ENCODE peak calls at places on chromosomes 6 and 20, in five cellular contexts. K is tibial artery, C is activated B cell treated with CpG ODN at 0.5 μM for 24 hours, Y is progenitor cell of endocrine pancreas, S is astrocyte of the spinal cord. H is an unnamed sample.

GRCh38 chr20:36833275-36834020 is 42.5 kb upstream of the TLDC2 start:
- DNase-seq in K (no peak), C (no peak), Y (no peak), S (no peak), H (no peak)

GRCh38 chr6:164107297-164107995 is 692.9 kb downstream of the QKI start:
- DNase-seq in K (no peak), C (no peak), Y (no peak), S (peak), H (no peak)

GRCh38 chr20:25195962-25196700 is 619 bp downstream of the ENTPD6 start:
- DNase-seq in K (no peak), C (no peak), Y (peak), S (no peak), H (no peak)

GRCh38 chr20:46018611-46019010 is 9.9 kb downstream of the MMP9 start:
- DNase-seq in K (no peak), C (no peak), Y (no peak), S (no peak), H (no peak)

GRCh38 chr6:110890288-110890687 is 15.7 kb downstream of the AMD1 start:
- DNase-seq in K (no peak), C (no peak), Y (no peak), S (no peak), H (no peak)

GRCh38 chr6:33837971-33838665 is 34.3 kb upstream of the MLN start:
- DNase-seq in K (no peak), C (no peak), Y (no peak), S (peak), H (no peak)

GRCh38 chr6:149614352-149614751 is 34.2 kb downstream of the KATNA1 start:
- DNase-seq in K (no peak), C (no peak), Y (no peak), S (peak), H (no peak)

GRCh38 chr20:26209171-26209941 is 512.7 kb upstream of the ZNF337 start:
- DNase-seq in K (peak), C (no peak), Y (no peak), S (no peak), H (peak)

GRCh38 chr6:131061041-131061770 is 1.8 kb downstream of the EPB41L2 start:
- DNase-seq in K (no peak), C (no peak), Y (no peak), S (peak), H (no peak)

GRCh38 chr6:10837009-10837691 is 1.2 kb downstream of the MAK start:
- DNase-seq in K (no peak), C (peak), Y (peak), S (peak), H (peak)

GRCh38 chr6:108348655-108349349 is 53.9 kb downstream of the AFG1L start:
- DNase-seq in K (no peak), C (no peak), Y (no peak), S (no peak), H (no peak)

GRCh38 chr6:722077-722524 is 29.2 kb upstream of the EXOC2 start:
- DNase-seq in K (peak), C (peak), Y (peak), S (peak), H (peak)

GRCh38 chr6:718345-718744 is 25.4 kb upstream of the EXOC2 start:
- DNase-seq in K (no peak), C (no peak), Y (no peak), S (no peak), H (no peak)

GRCh38 chr6:727796-728195 is 34.9 kb upstream of the EXOC2 start:
- DNase-seq in K (no peak), C (no peak), Y (no peak), S (no peak), H (no peak)

GRCh38 chr6:723540-723939 is 30.6 kb upstream of the EXOC2 start:
- DNase-seq in K (no peak), C (no peak), Y (no peak), S (no peak), H (no peak)

GRCh38 chr6:722608-723007 is 29.7 kb upstream of the EXOC2 start:
- DNase-seq in K (no peak), C (no peak), Y (no peak), S (peak), H (no peak)
- TF ChIP-seq CTCF in K (no peak), C (no peak), Y (no peak), S (peak), H (no peak)

DNA sequence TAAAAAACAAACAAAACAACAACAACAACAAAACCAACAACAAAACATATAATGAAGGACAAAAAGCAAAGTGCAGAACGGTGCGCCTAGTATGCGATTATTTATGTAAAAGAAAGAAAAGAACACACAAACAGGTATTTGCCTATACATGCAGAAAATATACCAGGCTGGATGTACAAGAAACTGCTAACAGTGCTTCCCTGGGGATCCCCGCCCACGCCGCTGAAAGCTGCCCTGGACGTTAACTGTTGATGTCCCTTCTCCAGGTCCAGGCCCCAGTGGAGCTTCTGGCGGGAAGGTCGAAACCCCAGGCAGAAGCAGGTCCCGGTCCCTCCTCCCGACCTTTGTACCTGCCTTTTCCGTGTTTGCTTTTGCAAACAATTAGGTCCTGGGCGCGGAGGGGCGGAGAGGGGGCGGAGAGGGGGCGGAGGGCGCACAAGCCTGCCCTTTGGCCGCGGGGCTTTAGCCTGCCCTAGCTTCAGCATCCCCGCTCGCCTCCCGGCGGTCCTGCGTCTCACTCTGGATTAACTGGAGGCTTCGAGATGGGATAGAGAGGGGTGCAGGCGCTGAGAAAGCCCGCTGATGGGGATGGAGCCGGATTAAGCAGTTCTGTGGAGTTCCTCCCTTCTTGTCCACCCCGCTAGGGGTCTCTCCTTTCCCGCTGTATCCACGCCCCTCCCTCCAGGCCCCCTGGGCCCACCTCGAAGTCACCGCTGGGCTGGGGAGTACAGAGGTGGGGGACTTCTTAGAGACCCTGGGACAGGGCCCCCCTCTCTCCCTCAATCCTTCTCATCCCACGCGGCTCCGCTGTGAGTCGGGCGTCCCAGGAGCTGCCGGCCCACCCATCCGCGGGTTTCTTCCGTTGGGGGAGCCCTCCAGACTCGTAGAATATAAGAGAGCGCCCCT is 8.2 kb upstream of the AHCY start:
- DNase-seq in K (no peak), C (no peak), Y (peak), S (no peak), H (no peak)
- TF ChIP-seq CTCF in K (no peak), C (no peak), Y (peak), S (peak), H (no peak)

GRCh38 chr6:27132532-27133280 is 114.8 kb upstream of the PRSS16 start:
- DNase-seq in K (peak), C (peak), Y (peak), S (peak), H (peak)
- TF ChIP-seq CTCF in K (peak), C (no peak), Y (no peak), S (no peak), H (no peak)

GRCh38 chr6:95280690-95281273 is 296.6 kb upstream of the MANEA start:
- DNase-seq in K (no peak), C (no peak), Y (no peak), S (peak), H (no peak)
- TF ChIP-seq CTCF in K (no peak), C (no peak), Y (peak), S (peak), H (no peak)

GRCh38 chr6:39664173-39664572 is 61.0 kb downstream of the KIF6 start:
- DNase-seq in K (no peak), C (no peak), Y (no peak), S (no peak), H (no peak)
- TF ChIP-seq CTCF in K (peak), C (no peak), Y (no peak), S (no peak), H (no peak)

DNA sequence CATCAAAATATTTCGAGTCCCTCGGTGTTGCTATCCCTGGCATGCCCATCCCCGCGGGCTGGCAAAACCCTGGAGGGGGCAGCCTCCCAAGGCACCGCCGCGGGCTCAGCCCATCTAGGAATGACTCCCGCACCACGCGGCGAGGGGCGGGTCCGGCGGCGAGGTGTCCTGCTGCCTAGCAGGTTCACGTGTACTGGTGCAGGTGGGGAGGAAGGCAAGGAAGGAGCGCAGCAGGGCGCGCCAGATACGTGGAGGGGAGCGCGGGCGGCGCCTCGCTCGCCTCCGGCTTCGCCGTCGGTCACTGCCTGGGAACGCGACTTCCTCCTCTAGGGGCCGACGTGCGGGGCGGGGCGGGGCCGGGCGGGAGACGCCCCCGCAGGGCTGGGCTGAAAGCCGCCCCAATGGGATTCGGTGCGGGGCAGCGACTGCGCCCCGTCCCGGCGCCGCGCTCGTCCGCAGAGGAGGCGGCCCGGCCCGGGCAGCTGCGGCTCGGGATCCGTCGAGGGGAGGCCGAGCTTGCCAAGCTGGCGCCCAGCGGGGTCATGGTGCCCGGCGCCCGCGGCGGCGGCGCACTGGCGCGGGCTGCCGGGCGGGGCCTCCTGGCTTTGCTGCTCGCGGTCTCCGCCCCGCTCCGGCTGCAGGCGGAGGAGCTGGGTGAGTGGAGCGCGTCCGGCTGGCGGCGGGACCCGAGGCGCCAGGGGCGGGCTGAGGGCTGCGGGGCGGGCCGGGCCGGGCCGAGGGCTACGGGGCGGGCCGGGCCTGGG is at the start of gene DCBLD1:
- DNase-seq in K (peak), C (peak), Y (peak), S (peak), H (peak)
- TF ChIP-seq CTCF in K (no peak), C (no peak), Y (no peak), S (peak), H (no peak)

DNA sequence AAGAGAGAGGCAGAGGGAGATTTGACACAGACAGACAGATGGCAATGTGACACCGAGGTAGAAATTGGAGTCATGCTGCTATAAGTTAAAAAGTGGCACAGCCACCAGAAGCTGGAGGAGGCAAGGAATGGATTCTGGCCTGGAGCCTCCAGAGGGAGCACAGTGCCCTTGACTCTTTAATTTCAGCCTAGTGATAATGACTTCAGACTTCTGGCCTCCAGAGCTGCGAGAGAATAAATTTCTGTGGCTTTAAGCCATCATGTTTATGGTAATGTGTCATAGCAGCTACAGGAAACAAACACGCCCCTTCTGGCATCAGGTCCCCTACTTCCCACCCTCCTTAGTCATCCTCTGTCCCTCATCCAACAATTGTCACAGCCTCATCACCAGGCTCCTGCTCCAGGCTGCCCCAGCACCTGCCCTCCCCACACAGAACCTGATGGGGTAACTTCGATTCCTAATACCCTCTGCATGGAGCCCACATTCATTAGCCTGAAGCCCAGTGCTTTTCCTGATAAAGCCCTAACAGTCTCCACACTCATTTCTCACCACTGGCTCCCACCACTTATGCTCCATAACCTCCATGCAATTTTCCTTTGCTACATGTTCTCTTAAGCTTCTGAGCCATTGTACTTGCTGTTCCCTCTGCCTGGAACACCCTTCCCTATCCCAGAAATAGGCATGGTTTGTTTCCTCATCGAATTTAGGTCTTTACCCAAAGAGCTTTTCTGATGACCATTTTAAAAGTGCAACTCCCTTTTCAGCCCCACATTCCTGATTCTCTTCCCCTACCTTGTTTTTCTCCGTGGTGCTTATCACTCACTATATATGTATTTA is 69.7 kb upstream of the TOX2 start:
- DNase-seq in K (no peak), C (no peak), Y (no peak), S (peak), H (no peak)
- TF ChIP-seq CTCF in K (peak), C (no peak), Y (no peak), S (no peak), H (peak)

DNA sequence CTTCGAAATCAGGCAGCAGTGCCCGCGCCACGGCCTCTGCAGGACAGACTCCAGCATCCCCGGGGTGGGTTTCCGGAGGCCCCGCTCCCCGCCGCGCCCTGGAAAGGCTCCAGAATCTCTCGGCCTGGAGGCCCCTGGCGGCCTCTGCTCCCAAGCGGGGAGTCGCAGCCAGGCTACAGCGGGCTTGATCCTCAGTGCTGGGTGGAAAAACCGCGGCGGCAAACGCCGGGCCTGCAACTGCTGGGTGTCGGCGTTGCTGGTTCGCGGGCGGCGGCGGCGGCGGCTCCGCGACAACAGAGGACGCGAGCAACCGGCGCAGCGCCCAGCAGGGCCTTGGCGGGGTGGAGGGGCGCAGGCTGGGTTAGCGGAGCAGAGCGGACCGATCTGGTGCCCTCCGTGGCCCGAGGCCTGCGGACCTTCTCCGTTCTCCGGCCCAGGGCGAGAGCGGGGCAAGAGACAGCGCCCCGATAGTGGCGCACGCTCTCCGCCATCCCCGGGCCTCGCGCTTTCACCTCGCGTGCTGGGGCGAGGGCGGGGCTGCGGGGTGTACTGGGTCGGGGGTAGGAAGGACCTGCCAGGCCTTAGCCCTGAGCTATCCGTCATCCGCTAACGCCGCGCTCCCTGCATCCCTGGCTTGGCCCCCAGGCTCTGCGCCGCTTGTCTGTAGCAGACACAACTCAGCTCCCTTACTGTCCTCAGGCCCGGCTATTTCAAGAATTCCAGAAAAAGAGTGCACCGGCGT is 3.4 kb upstream of the ZNF292 start:
- DNase-seq in K (peak), C (peak), Y (peak), S (peak), H (peak)
- TF ChIP-seq CTCF in K (no peak), C (no peak), Y (no peak), S (no peak), H (no peak)

DNA sequence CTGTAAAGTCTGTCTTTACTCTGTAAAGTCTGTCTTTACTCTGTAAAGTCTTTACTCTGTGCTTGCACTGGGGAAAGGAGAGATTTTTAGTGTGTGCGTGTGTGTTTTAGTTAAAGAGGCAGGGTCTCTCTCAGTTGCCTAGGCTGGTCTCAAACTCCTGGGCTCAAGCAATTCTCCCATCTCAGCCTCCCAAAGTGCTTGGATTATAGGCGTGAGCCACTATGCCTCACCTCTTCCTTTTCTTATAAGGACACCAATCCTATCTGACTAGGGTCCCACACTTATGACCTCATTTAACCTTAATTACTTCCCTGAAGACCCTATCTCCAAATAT is 93.8 kb downstream of the JPH2 start:
- DNase-seq in K (no peak), C (no peak), Y (no peak), S (no peak), H (no peak)
- TF ChIP-seq CTCF in K (no peak), C (no peak), Y (no peak), S (no peak), H (no peak)

GRCh38 chr20:61966492-61967244 is 99.0 kb downstream of the TAF4 start:
- DNase-seq in K (no peak), C (no peak), Y (no peak), S (no peak), H (no peak)
- TF ChIP-seq CTCF in K (no peak), C (no peak), Y (no peak), S (no peak), H (no peak)

H was measured in left lung.